ENCODE peak calls at places on chromosomes 2 and 18, in nine cellular contexts. One of them, this sample, is unnamed.
A peak's percentile ranks its signal among the peaks of the same experiment; 100 is the strongest.

GRCh38 chr2:64887565-64887964 is 101.6 kb upstream of the SLC1A4 start:
- DNase-seq in neural progenitor cell: no peak
- DNase-seq in IMR-90: no peak
- DNase-seq in GM23248: no peak
- DNase-seq in fibroblast of the aortic adventitia: no peak
- DNase-seq in CD8-positive, alpha-beta T cell: no peak
- DNase-seq in psoas muscle: no peak
- DNase-seq in GM23338: no peak
- DNase-seq in upper lobe of right lung: no peak
- DNase-seq in this sample: no peak

GRCh38 chr2:106280653-106281202 is 86.6 kb upstream of the UXS1 start:
- DNase-seq in neural progenitor cell: no peak
- DNase-seq in IMR-90: no peak
- DNase-seq in GM23248: no peak
- DNase-seq in fibroblast of the aortic adventitia: no peak
- DNase-seq in CD8-positive, alpha-beta T cell: no peak
- DNase-seq in psoas muscle: no peak
- DNase-seq in GM23338: peak; percentile 9
- DNase-seq in upper lobe of right lung: no peak
- DNase-seq in this sample: no peak

GRCh38 chr2:127100261-127101047 is 6.5 kb downstream of the BIN1 start:
- DNase-seq in neural progenitor cell: no peak
- DNase-seq in IMR-90: peak; percentile 19
- DNase-seq in GM23248: peak; percentile 66
- DNase-seq in fibroblast of the aortic adventitia: peak; percentile 23
- DNase-seq in CD8-positive, alpha-beta T cell: no peak
- DNase-seq in psoas muscle: peak; percentile 59
- DNase-seq in GM23338: peak; percentile 68
- DNase-seq in upper lobe of right lung: peak; percentile 61
- DNase-seq in this sample: no peak

GRCh38 chr18:44637210-44638051 is 43.3 kb upstream of the SETBP1 start:
- DNase-seq in neural progenitor cell: peak; percentile 7
- DNase-seq in IMR-90: no peak
- DNase-seq in GM23248: peak; percentile 70
- DNase-seq in fibroblast of the aortic adventitia: no peak
- DNase-seq in CD8-positive, alpha-beta T cell: no peak
- DNase-seq in psoas muscle: no peak
- DNase-seq in GM23338: no peak
- DNase-seq in upper lobe of right lung: no peak
- DNase-seq in this sample: peak; percentile 44

GRCh38 chr2:219687266-219687665 is 59.8 kb downstream of the SLC4A3 start:
- DNase-seq in neural progenitor cell: no peak
- DNase-seq in IMR-90: peak; percentile 61
- DNase-seq in GM23248: peak; percentile 31
- DNase-seq in fibroblast of the aortic adventitia: peak; percentile 74
- DNase-seq in CD8-positive, alpha-beta T cell: no peak
- DNase-seq in psoas muscle: no peak
- DNase-seq in GM23338: no peak
- DNase-seq in upper lobe of right lung: no peak
- DNase-seq in this sample: peak; percentile 78

GRCh38 chr2:211846714-211847113 is 691.9 kb downstream of the ERBB4 start:
- DNase-seq in neural progenitor cell: no peak
- DNase-seq in IMR-90: no peak
- DNase-seq in GM23248: no peak
- DNase-seq in fibroblast of the aortic adventitia: no peak
- DNase-seq in CD8-positive, alpha-beta T cell: no peak
- DNase-seq in psoas muscle: no peak
- DNase-seq in GM23338: no peak
- DNase-seq in upper lobe of right lung: no peak
- DNase-seq in this sample: no peak

GRCh38 chr18:46071894-46072867 is at the start of gene PSTPIP2:
- DNase-seq in neural progenitor cell: peak; percentile 72
- DNase-seq in IMR-90: peak; percentile 54
- DNase-seq in GM23248: peak; percentile 88
- DNase-seq in fibroblast of the aortic adventitia: peak; percentile 57
- DNase-seq in CD8-positive, alpha-beta T cell: peak; percentile 73
- DNase-seq in psoas muscle: peak; percentile 84
- DNase-seq in GM23338: peak; percentile 72
- DNase-seq in upper lobe of right lung: peak; percentile 90
- DNase-seq in this sample: peak; percentile 65

GRCh38 chr2:214545881-214546280 is 135.0 kb downstream of the VWC2L start:
- DNase-seq in neural progenitor cell: no peak
- DNase-seq in IMR-90: peak; percentile 35
- DNase-seq in GM23248: no peak
- DNase-seq in fibroblast of the aortic adventitia: no peak
- DNase-seq in CD8-positive, alpha-beta T cell: no peak
- DNase-seq in psoas muscle: no peak
- DNase-seq in GM23338: no peak
- DNase-seq in upper lobe of right lung: no peak
- DNase-seq in this sample: no peak

GRCh38 chr2:238065447-238065846 is 4.6 kb downstream of the SCLY start:
- DNase-seq in neural progenitor cell: no peak
- DNase-seq in IMR-90: no peak
- DNase-seq in GM23248: no peak
- DNase-seq in fibroblast of the aortic adventitia: no peak
- DNase-seq in CD8-positive, alpha-beta T cell: no peak
- DNase-seq in psoas muscle: no peak
- DNase-seq in GM23338: no peak
- DNase-seq in upper lobe of right lung: no peak
- DNase-seq in this sample: no peak

GRCh38 chr2:42792087-42792582 is 248 bp downstream of the HAAO start:
- DNase-seq in neural progenitor cell: no peak
- DNase-seq in IMR-90: no peak
- DNase-seq in GM23248: peak; percentile 48
- DNase-seq in fibroblast of the aortic adventitia: no peak
- DNase-seq in CD8-positive, alpha-beta T cell: no peak
- DNase-seq in psoas muscle: no peak
- DNase-seq in GM23338: no peak
- DNase-seq in upper lobe of right lung: no peak
- DNase-seq in this sample: no peak
- H3K4me3 ChIP-seq in neural progenitor cell: peak overlapping the region; percentile 62
- H3K4me3 ChIP-seq in IMR-90: no peak overlapping the region
- H3K4me3 ChIP-seq in GM23248: peak overlapping the region; percentile 65
- H3K4me3 ChIP-seq in fibroblast of the aortic adventitia: peak overlapping the region; percentile 28
- H3K4me3 ChIP-seq in CD8-positive, alpha-beta T cell: peak overlapping the region; percentile 55
- H3K4me3 ChIP-seq in psoas muscle: peak overlapping the region; percentile 74
- H3K4me3 ChIP-seq in GM23338: peak overlapping the region; percentile 89
- H3K4me3 ChIP-seq in upper lobe of right lung: peak overlapping the region; percentile 63
- H3K4me3 ChIP-seq in this sample: peak overlapping the region; percentile 21

GRCh38 chr2:68412127-68412819 is 47.2 kb downstream of the PLEK start:
- DNase-seq in neural progenitor cell: no peak
- DNase-seq in IMR-90: no peak
- DNase-seq in GM23248: no peak
- DNase-seq in fibroblast of the aortic adventitia: no peak
- DNase-seq in CD8-positive, alpha-beta T cell: no peak
- DNase-seq in psoas muscle: no peak
- DNase-seq in GM23338: no peak
- DNase-seq in upper lobe of right lung: no peak
- DNase-seq in this sample: no peak

GRCh38 chr2:68414862-68415261 is 49.8 kb downstream of the PLEK start:
- DNase-seq in neural progenitor cell: peak; percentile 28
- DNase-seq in IMR-90: no peak
- DNase-seq in GM23248: no peak
- DNase-seq in fibroblast of the aortic adventitia: no peak
- DNase-seq in CD8-positive, alpha-beta T cell: no peak
- DNase-seq in psoas muscle: no peak
- DNase-seq in GM23338: peak; percentile 49
- DNase-seq in upper lobe of right lung: no peak
- DNase-seq in this sample: no peak

GRCh38 chr2:68413466-68413865 is 48.4 kb downstream of the PLEK start:
- DNase-seq in neural progenitor cell: no peak
- DNase-seq in IMR-90: no peak
- DNase-seq in GM23248: no peak
- DNase-seq in fibroblast of the aortic adventitia: no peak
- DNase-seq in CD8-positive, alpha-beta T cell: no peak
- DNase-seq in psoas muscle: no peak
- DNase-seq in GM23338: no peak
- DNase-seq in upper lobe of right lung: no peak
- DNase-seq in this sample: no peak

GRCh38 chr2:68414452-68414851 is 49.4 kb downstream of the PLEK start:
- DNase-seq in neural progenitor cell: no peak
- DNase-seq in IMR-90: no peak
- DNase-seq in GM23248: no peak
- DNase-seq in fibroblast of the aortic adventitia: no peak
- DNase-seq in CD8-positive, alpha-beta T cell: no peak
- DNase-seq in psoas muscle: no peak
- DNase-seq in GM23338: no peak
- DNase-seq in upper lobe of right lung: no peak
- DNase-seq in this sample: no peak

DNA sequence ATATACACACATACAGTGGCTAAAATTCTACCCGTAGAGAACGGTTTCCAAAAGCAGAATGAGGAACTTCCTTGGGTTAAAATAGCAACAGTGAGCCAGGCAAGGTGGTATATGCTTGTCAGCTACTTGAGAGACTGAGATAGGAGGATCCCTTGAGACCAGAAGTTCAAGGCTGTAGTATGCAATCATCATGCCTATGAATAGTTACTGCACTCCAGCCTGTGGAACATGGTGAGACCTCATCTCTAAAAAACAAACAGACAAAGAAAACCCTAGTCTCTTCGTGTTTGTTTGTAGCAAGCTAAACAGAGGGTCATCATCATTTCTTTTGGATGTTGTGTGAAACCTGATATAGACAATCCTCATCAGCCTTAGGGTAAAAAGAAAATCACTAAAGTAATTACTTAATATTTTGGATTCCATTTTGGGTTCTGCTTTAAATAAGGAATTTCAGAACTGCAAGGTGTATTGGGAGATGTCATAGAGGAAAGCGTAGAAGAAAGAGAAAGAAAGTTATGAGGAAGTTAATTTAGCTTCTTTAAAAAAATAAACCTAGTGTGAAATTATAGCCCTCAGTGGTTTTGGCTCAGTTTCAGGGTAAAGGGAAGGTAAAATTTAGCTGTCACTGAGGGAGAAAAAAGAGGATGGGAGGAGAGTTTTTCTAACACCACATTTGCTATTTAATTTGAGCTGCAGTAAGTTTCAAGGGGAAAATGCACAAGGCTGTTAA is 46.5 kb downstream of the PLEK start:
- DNase-seq in neural progenitor cell: no peak
- DNase-seq in IMR-90: no peak
- DNase-seq in GM23248: no peak
- DNase-seq in fibroblast of the aortic adventitia: no peak
- DNase-seq in CD8-positive, alpha-beta T cell: no peak
- DNase-seq in psoas muscle: no peak
- DNase-seq in GM23338: no peak
- DNase-seq in upper lobe of right lung: no peak
- DNase-seq in this sample: no peak
- H3K4me3 ChIP-seq in neural progenitor cell: no peak overlapping the region
- H3K4me3 ChIP-seq in IMR-90: no peak overlapping the region
- H3K4me3 ChIP-seq in GM23248: no peak overlapping the region
- H3K4me3 ChIP-seq in fibroblast of the aortic adventitia: no peak overlapping the region
- H3K4me3 ChIP-seq in CD8-positive, alpha-beta T cell: no peak overlapping the region
- H3K4me3 ChIP-seq in psoas muscle: no peak overlapping the region
- H3K4me3 ChIP-seq in GM23338: no peak overlapping the region
- H3K4me3 ChIP-seq in upper lobe of right lung: no peak overlapping the region
- H3K4me3 ChIP-seq in this sample: no peak overlapping the region

GRCh38 chr18:74734013-74734444 is 136.4 kb downstream of the ZNF407 start:
- DNase-seq in neural progenitor cell: no peak
- DNase-seq in IMR-90: no peak
- DNase-seq in GM23248: no peak
- DNase-seq in fibroblast of the aortic adventitia: no peak
- DNase-seq in CD8-positive, alpha-beta T cell: no peak
- DNase-seq in psoas muscle: no peak
- DNase-seq in GM23338: no peak
- DNase-seq in upper lobe of right lung: no peak
- DNase-seq in this sample: no peak
- H3K4me3 ChIP-seq in neural progenitor cell: no peak overlapping the region
- H3K4me3 ChIP-seq in IMR-90: no peak overlapping the region
- H3K4me3 ChIP-seq in GM23248: no peak overlapping the region
- H3K4me3 ChIP-seq in fibroblast of the aortic adventitia: no peak overlapping the region
- H3K4me3 ChIP-seq in CD8-positive, alpha-beta T cell: no peak overlapping the region
- H3K4me3 ChIP-seq in psoas muscle: no peak overlapping the region
- H3K4me3 ChIP-seq in GM23338: no peak overlapping the region
- H3K4me3 ChIP-seq in upper lobe of right lung: no peak overlapping the region
- H3K4me3 ChIP-seq in this sample: no peak overlapping the region

GRCh38 chr2:27261241-27261925 is 1.5 kb downstream of the SLC30A3 start:
- DNase-seq in neural progenitor cell: no peak
- DNase-seq in IMR-90: no peak
- DNase-seq in GM23248: no peak
- DNase-seq in fibroblast of the aortic adventitia: no peak
- DNase-seq in CD8-positive, alpha-beta T cell: no peak
- DNase-seq in psoas muscle: no peak
- DNase-seq in GM23338: no peak
- DNase-seq in upper lobe of right lung: no peak
- DNase-seq in this sample: no peak
- H3K4me3 ChIP-seq in neural progenitor cell: peak overlapping the region; percentile 58
- H3K4me3 ChIP-seq in IMR-90: no peak overlapping the region
- H3K4me3 ChIP-seq in GM23248: no peak overlapping the region
- H3K4me3 ChIP-seq in fibroblast of the aortic adventitia: no peak overlapping the region
- H3K4me3 ChIP-seq in CD8-positive, alpha-beta T cell: no peak overlapping the region
- H3K4me3 ChIP-seq in psoas muscle: no peak overlapping the region
- H3K4me3 ChIP-seq in GM23338: peak overlapping the region; percentile 82
- H3K4me3 ChIP-seq in upper lobe of right lung: no peak overlapping the region
- H3K4me3 ChIP-seq in this sample: no peak overlapping the region

DNA sequence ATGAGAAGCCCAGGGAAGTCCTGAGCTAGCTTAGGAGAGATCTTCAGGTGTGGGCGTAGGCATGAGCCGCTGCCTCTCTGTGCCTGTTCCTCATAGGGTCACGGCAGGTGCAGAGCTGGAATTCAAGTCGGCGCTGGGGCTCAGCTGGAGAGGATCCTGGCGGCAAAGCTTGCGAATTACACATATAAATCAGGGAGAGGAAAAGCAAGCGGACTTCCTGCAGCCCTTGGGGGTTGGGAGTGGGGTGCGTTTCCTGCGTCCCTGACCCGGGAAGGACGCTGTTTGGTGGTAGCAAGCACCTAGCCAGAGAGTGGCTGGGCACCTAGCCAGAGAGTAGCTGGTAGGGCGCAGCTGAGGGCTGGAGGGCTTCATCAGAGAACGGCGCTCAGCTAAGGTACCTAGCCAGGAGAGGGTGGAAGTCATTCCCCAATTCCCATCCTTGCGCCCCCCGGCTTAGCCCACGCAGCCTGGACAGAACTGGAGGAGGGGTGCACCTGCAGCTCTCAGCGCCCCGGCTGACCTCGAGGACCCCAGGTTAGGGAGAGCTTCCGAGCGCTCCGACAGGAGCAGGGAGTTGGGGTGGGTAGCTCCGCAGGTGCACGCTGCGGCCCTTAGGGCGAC is 459 bp upstream of the EFR3B start:
- DNase-seq in neural progenitor cell: peak; percentile 88
- DNase-seq in IMR-90: peak; percentile 32
- DNase-seq in GM23248: peak; percentile 69
- DNase-seq in fibroblast of the aortic adventitia: peak; percentile 23
- DNase-seq in CD8-positive, alpha-beta T cell: peak; percentile 13
- DNase-seq in psoas muscle: peak; percentile 76
- DNase-seq in GM23338: peak; percentile 94
- DNase-seq in upper lobe of right lung: peak; percentile 84
- DNase-seq in this sample: peak; percentile 39
- H3K4me3 ChIP-seq in neural progenitor cell: peak overlapping the region; percentile 82
- H3K4me3 ChIP-seq in IMR-90: peak overlapping the region; percentile 19
- H3K4me3 ChIP-seq in GM23248: peak overlapping the region; percentile 60
- H3K4me3 ChIP-seq in fibroblast of the aortic adventitia: peak overlapping the region; percentile 51
- H3K4me3 ChIP-seq in CD8-positive, alpha-beta T cell: peak overlapping the region; percentile 72
- H3K4me3 ChIP-seq in psoas muscle: peak overlapping the region; percentile 94
- H3K4me3 ChIP-seq in GM23338: peak overlapping the region; percentile 85
- H3K4me3 ChIP-seq in upper lobe of right lung: peak overlapping the region; percentile 80
- H3K4me3 ChIP-seq in this sample: peak overlapping the region; percentile 26

This sample was measured in cardiac fibroblast.